ENCODE peak calls at places on chromosomes 4 and X, in four cellular contexts. Y is amniotic stem cell; Z is naive thymus-derived CD4-positive, alpha-beta T cell; V is EH. F is an unnamed sample.
A peak's percentile ranks its signal among the peaks of the same experiment; 100 is the strongest.

GRCh38 chr4:22573198-22573597 is 57.3 kb upstream of the ADGRA3 start:
- DNase-seq in V (no peak), Z (no peak), Y (no peak), F (no peak)

GRCh38 chr4:26226978-26227377 is 93.8 kb upstream of the RBPJ start:
- DNase-seq in V (no peak), Y (no peak), Z (no peak), F (no peak)

GRCh38 chr4:146637853-146638800 is 566 bp upstream of the POU4F2 start:
- DNase-seq in Y (no peak), Z (no peak), V (no peak), F (no peak)

GRCh38 chrX:46279214-46279924 is 265.9 kb downstream of the ZNF674 start:
- DNase-seq in V (peak; percentile 12), Y (no peak), Z (no peak), F (peak; percentile 37)

GRCh38 chr4:110231869-110232268 is 33.5 kb upstream of the ELOVL6 start:
- DNase-seq in Y (no peak), Z (no peak), V (no peak), F (peak; percentile 94)

GRCh38 chr4:108118505-108118904 is 50.2 kb downstream of the LEF1 start:
- DNase-seq in V (no peak), Y (no peak), Z (no peak), F (peak; percentile 75)

GRCh38 chr4:79831119-79831528 is 241.9 kb downstream of the ANTXR2 start:
- DNase-seq in Z (no peak), V (no peak), Y (no peak), F (no peak)

GRCh38 chr4:16897991-16898827 is at the start of gene LDB2:
- DNase-seq in Z (no peak), Y (peak; percentile 40), V (peak; percentile 87), F (no peak)

GRCh38 chrX:34734383-34734782 is 77.3 kb upstream of the TMEM47 start:
- DNase-seq in Y (no peak), V (peak; percentile 45), Z (no peak), F (peak; percentile 17)

GRCh38 chr4:127788517-127788916 is 6.4 kb downstream of the HSPA4L start:
- DNase-seq in Y (no peak), V (no peak), Z (no peak), F (peak; percentile 26)

GRCh38 chrX:17824980-17825379 is 36.1 kb downstream of the RAI2 start:
- DNase-seq in Y (no peak), V (no peak), Z (no peak), F (no peak)

GRCh38 chr4:54165438-54165837 is 63.7 kb upstream of the PDGFRA start:
- DNase-seq in Z (no peak), V (peak; percentile 97), Y (peak; percentile 53), F (peak; percentile 81)

GRCh38 chr4:110625593-110626292 is 2.9 kb upstream of the PITX2 start:
- DNase-seq in Y (no peak), Z (no peak), V (no peak), F (no peak)

GRCh38 chrX:71671043-71671829 is 3.9 kb downstream of the LOC101059915 start:
- DNase-seq in Z (no peak), Y (no peak), V (no peak), F (peak; percentile 47)

GRCh38 chr4:113539408-113539807 is 222.1 kb downstream of the CAMK2D start:
- DNase-seq in V (peak; percentile 78), Z (no peak), Y (peak; percentile 48), F (peak; percentile 50)

GRCh38 chr4:98482847-98483806 is 175.3 kb downstream of the TSPAN5 start:
- DNase-seq in Z (no peak), Y (peak; percentile 36), V (peak; percentile 59), F (peak; percentile 96)

F was measured in bronchial epithelial cell.